ENCODE peak calls at places on chromosome 17, in eight cellular contexts. U is Panc1; A is OCI-LY7; M is tibial artery; B is aorta; Y is CD4-positive, alpha-beta memory T cell; K is heart right ventricle; P is PC-9. C is an unnamed sample.

GRCh38 chr17:79545251-79546005 is 65.4 kb downstream of the RBFOX3 start:
- DNase-seq in U (no peak), A (no peak), M (no peak), B (peak; percentile 69), Y (no peak), K (no peak), P (no peak), C (no peak)

GRCh38 chr17:68011199-68011665 is 15.0 kb upstream of the C17orf58 start:
- DNase-seq in U (no peak), A (peak; percentile 77), M (peak; percentile 31), B (peak; percentile 80), Y (peak; percentile 53), K (peak; percentile 46), P (no peak), C (no peak)

GRCh38 chr17:3944485-3945388 is 19.5 kb downstream of the ATP2A3 start:
- DNase-seq in U (no peak), A (peak; percentile 74), M (peak; percentile 49), B (peak; percentile 88), Y (peak; percentile 44), K (no peak), P (no peak), C (no peak)

GRCh38 chr17:37824534-37825485 is 80.0 kb upstream of the HNF1B start:
- DNase-seq in U (no peak), A (peak; percentile 57), M (no peak), B (no peak), Y (no peak), K (no peak), P (no peak), C (peak; percentile 76)

GRCh38 chr17:38667099-38667786 is 7.5 kb downstream of the EPOP start:
- DNase-seq in U (peak; percentile 81), A (peak; percentile 78), M (peak; percentile 55), B (no peak), Y (peak; percentile 55), K (peak; percentile 60), P (peak; percentile 58), C (no peak)

GRCh38 chr17:10513284-10514067 is 4.9 kb downstream of the MYH1 start:
- DNase-seq in U (no peak), A (no peak), M (peak; percentile 34), B (no peak), Y (no peak), K (peak; percentile 4), P (no peak), C (no peak)

GRCh38 chr17:48619821-48620496 is 4.9 kb upstream of the HOXB8 start:
- DNase-seq in U (no peak), A (no peak), M (no peak), B (no peak), Y (no peak), K (no peak), P (no peak), C (no peak)

GRCh38 chr17:77725851-77726250 is 232.7 kb upstream of the TNRC6C start:
- DNase-seq in U (no peak), A (no peak), M (no peak), B (no peak), Y (no peak), K (no peak), P (no peak), C (no peak)

GRCh38 chr17:68763551-68763950 is 162.4 kb upstream of the FAM20A start:
- DNase-seq in U (no peak), A (no peak), M (no peak), B (no peak), Y (no peak), K (no peak), P (peak; percentile 39), C (no peak)

GRCh38 chr17:68290955-68291835 is at the start of the genes ARSG and SLC16A6:
- DNase-seq in U (no peak), A (peak; percentile 96), M (peak; percentile 31), B (peak; percentile 86), Y (peak; percentile 92), K (peak; percentile 33), P (peak; percentile 43), C (no peak)

GRCh38 chr17:16287563-16288027 is 65.7 kb downstream of the CENPV start:
- DNase-seq in U (peak; percentile 30), A (peak; percentile 68), M (no peak), B (no peak), Y (peak; percentile 18), K (no peak), P (peak; percentile 82), C (no peak)

GRCh38 chr17:63675607-63676539 is 24.1 kb downstream of the LIMD2 start:
- DNase-seq in U (no peak), A (no peak), M (peak; percentile 90), B (peak; percentile 88), Y (no peak), K (peak; percentile 91), P (peak; percentile 80), C (no peak)

GRCh38 chr17:65790241-65790640 is 228.8 kb upstream of the AXIN2 start:
- DNase-seq in U (no peak), A (no peak), M (no peak), B (no peak), Y (no peak), K (no peak), P (no peak), C (no peak)

GRCh38 chr17:67431210-67432015 is 54.3 kb downstream of the PITPNC1 start:
- DNase-seq in U (no peak), A (no peak), M (no peak), B (no peak), Y (no peak), K (no peak), P (peak; percentile 75), C (peak; percentile 75)

GRCh38 chr17:55577011-55577586 is 65.8 kb upstream of the SMIM36 start:
- DNase-seq in U (no peak), A (no peak), M (peak; percentile 68), B (peak; percentile 75), Y (peak; percentile 48), K (peak; percentile 30), P (no peak), C (no peak)

GRCh38 chr17:49501496-49501895 is 6.4 kb downstream of the NGFR start:
- DNase-seq in U (no peak), A (no peak), M (no peak), B (no peak), Y (no peak), K (no peak), P (no peak), C (no peak)

DNA sequence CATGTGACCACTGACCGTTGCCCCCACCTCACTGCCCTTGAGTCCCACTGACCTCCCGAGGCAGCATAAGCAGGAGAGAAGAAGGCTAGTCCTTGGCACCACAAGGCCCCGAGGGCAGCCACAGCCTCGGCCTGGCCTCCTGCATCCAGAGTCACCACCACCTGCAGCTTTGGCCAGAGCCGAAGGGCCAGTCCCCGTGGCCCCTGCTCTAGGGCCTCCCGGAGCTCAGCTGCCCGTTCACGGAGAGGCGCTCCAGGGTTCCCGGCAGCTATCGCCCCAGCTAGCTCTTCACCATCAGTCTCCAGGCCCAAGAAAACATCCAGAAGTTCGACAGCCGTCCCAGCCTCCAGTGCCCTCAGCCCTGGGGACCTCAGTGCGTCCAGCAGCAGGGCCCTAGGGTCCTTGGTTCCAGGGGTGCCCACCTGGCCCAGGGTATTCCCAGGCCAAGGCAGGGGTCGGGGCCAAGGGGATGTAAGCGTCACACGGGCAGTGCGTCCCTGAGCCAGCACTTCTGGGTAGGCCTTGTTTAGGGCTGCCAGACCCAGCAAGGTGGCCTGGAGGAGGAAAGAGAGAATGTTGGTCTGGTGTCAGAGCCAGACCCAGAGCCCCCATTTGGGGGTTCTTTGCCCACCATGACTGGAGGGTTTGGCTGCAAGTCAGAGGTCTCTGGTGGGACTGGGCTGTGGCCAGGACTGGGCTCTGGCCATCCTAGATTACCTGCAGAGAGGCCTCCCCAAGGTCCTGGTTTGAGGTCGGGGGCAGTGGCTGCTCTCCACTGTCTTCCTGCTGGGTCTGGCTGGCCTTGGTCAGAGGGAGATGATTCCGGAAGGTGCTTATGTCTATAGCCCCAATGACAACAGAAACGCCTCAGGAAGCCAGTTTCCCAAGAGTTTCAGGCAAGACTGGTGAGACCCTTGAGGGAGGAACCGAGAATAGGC is 1.8 kb downstream of the GHDC start:
- DNase-seq in U (no peak), A (no peak), M (no peak), B (no peak), Y (no peak), K (no peak), P (no peak), C (no peak)
- H3K4me1 ChIP-seq in U (no peaks in the 10 kb centered on the region), A (peaks cover 12% of the 10 kb centered on the region), M (peaks cover 17% of the 10 kb centered on the region), B (no peaks in the 10 kb centered on the region), Y (peaks cover 20% of the 10 kb centered on the region), K (peaks cover 32% of the 10 kb centered on the region), P (peaks cover 6% of the 10 kb centered on the region), C (no peaks in the 10 kb centered on the region)

GRCh38 chr17:59069856-59070255 is 36.8 kb downstream of the TRIM37 start:
- DNase-seq in U (no peak), A (no peak), M (no peak), B (no peak), Y (no peak), K (no peak), P (no peak), C (no peak)
- H3K4me3 ChIP-seq in U (no peak overlapping the region), A (no peak overlapping the region), M (no peak overlapping the region), B (no peak overlapping the region), Y (no peak overlapping the region), K (no peak overlapping the region), P (no peak overlapping the region), C (no peak overlapping the region)

GRCh38 chr17:75096082-75096625 is 8.4 kb downstream of the SLC16A5 start:
- DNase-seq in U (peak; percentile 80), A (no peak), M (peak; percentile 60), B (peak; percentile 80), Y (no peak), K (peak; percentile 71), P (peak; percentile 99), C (peak; percentile 96)

GRCh38 chr17:75097865-75098264 is 10.1 kb downstream of the SLC16A5 start:
- DNase-seq in U (no peak), A (no peak), M (no peak), B (no peak), Y (no peak), K (no peak), P (no peak), C (no peak)

GRCh38 chr17:75093543-75094158 is 5.9 kb downstream of the SLC16A5 start:
- DNase-seq in U (no peak), A (no peak), M (no peak), B (no peak), Y (no peak), K (no peak), P (no peak), C (no peak)

GRCh38 chr17:75091855-75092327 is 4.1 kb downstream of the SLC16A5 start:
- DNase-seq in U (no peak), A (no peak), M (no peak), B (no peak), Y (no peak), K (no peak), P (no peak), C (no peak)

DNA sequence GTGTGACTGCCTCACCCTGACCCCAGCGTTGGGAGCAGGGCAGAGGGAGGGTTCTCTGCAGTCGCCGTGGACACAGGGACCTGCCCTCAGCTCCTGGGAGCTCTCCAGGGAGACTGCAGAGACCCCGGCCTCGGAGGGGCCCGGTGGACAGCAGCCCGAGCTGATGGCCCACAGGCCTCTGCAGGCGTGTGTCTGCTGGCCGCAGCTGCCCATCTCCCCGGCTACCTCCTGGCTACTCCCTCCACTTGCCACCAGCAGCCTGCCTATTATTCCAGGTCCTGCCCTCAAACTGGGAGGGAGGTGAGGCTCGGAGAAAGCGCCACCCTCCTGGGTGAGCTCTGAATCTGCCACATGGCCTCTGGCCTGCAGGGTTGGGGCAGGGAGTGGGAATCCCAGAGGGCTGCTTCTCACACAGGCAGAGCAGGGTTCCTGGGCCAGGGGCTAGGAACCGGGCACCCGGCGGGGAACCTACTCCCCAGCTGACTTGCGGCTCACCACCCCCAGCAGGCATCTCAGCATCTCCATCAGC is 7.2 kb downstream of the SLC16A5 start:
- DNase-seq in U (no peak), A (no peak), M (no peak), B (no peak), Y (no peak), K (no peak), P (no peak), C (no peak)
- H3K27ac ChIP-seq in U (peak overlapping the region; percentile 8), A (no peak overlapping the region), M (no peak overlapping the region), B (no peak overlapping the region), Y (no peak overlapping the region), K (no peak overlapping the region), P (peak overlapping the region; percentile 89), C (peak overlapping the region; percentile 81)

GRCh38 chr17:42518046-42518754 is 17.8 kb upstream of the NAGLU start:
- DNase-seq in U (peak; percentile 69), A (no peak), M (peak; percentile 95), B (peak; percentile 91), Y (no peak), K (peak; percentile 86), P (peak; percentile 94), C (peak; percentile 85)
- H3K4me1 ChIP-seq in U (peaks cover 64% of the 10 kb centered on the region), A (peaks cover 6% of the 10 kb centered on the region), M (peaks cover 82% of the 10 kb centered on the region), B (peaks cover 2% of the 10 kb centered on the region), Y (peaks cover 7% of the 10 kb centered on the region), K (peaks cover 74% of the 10 kb centered on the region), P (peaks cover 53% of the 10 kb centered on the region), C (peaks cover 38% of the 10 kb centered on the region)